ENCODE peak calls at places on chromosomes 4 and X, in four cellular contexts. U, P, M and S are unnamed samples.

GRCh38 chr4:8100696-8101095 is 57.9 kb downstream of the ABLIM2 start:
- DNase-seq in U (no peak), P (no peak), M (no peak), S (no peak)

GRCh38 chr4:84666444-84666843 is 83.5 kb downstream of the CDS1 start:
- DNase-seq in U (no peak), P (no peak), M (no peak), S (no peak)

GRCh38 chr4:34814266-34814665 is 1430.0 kb downstream of the ARAP2 start:
- DNase-seq in U (no peak), P (no peak), M (no peak), S (no peak)

GRCh38 chrX:26822448-26822847 is 606.5 kb downstream of the MAGEB5 start:
- DNase-seq in U (no peak), P (no peak), M (no peak), S (no peak)

GRCh38 chr4:164959896-164960295 is 17.6 kb downstream of the TRIM61 start:
- DNase-seq in U (no peak), P (no peak), M (no peak), S (no peak)

GRCh38 chrX:100207331-100208024 is 202.6 kb downstream of the PCDH19 start:
- DNase-seq in U (no peak), P (no peak), M (no peak), S (no peak)

GRCh38 chrX:10156199-10157031 is at the start of gene CLCN4:
- DNase-seq in U (no peak), P (no peak), M (no peak), S (no peak)

GRCh38 chr4:168019019-168019651 is 73.2 kb upstream of the ANXA10 start:
- DNase-seq in U (no peak), P (no peak), M (no peak), S (no peak)

GRCh38 chrX:23505531-23506303 is 161.6 kb upstream of the PRDX4 start:
- DNase-seq in U (no peak), P (no peak), M (no peak), S (no peak)